ENCODE peak calls at places on chromosomes 3 and 15, in four cellular contexts. B, N, G and S are unnamed samples.

GRCh38 chr15:50067254-50067653 is 51.8 kb downstream of the ATP8B4 start:
- DNase-seq in B (no peak), N (no peak), G (no peak), S (no peak)

GRCh38 chr3:101936419-101937331 is 87.4 kb downstream of the NFKBIZ start:
- DNase-seq in B (peak), N (peak), G (no peak), S (no peak)

GRCh38 chr15:80984856-80985255 is 4.8 kb downstream of the MESD start:
- DNase-seq in B (no peak), N (no peak), G (no peak), S (no peak)

GRCh38 chr3:30227571-30228301 is 378.7 kb upstream of the TGFBR2 start:
- DNase-seq in B (peak), N (peak), G (no peak), S (no peak)

GRCh38 chr3:127135241-127136023 is 57.5 kb upstream of the PRR23E start:
- DNase-seq in B (peak), N (no peak), G (peak), S (peak)

GRCh38 chr15:75928680-75929608 is 25.3 kb downstream of the FBXO22 start:
- DNase-seq in B (peak), N (no peak), G (peak), S (peak)

GRCh38 chr15:99054025-99054387 is 46.4 kb upstream of the PGPEP1L start:
- DNase-seq in B (no peak), N (no peak), G (no peak), S (no peak)

GRCh38 chr3:108472011-108472591 is 38.3 kb downstream of the MYH15 start:
- DNase-seq in B (peak), N (peak), G (no peak), S (peak)

GRCh38 chr3:32816439-32817194 is 1.2 kb upstream of the TRIM71 start:
- DNase-seq in B (no peak), N (no peak), G (peak), S (no peak)

GRCh38 chr3:39170461-39170860 is 17.1 kb upstream of the CSRNP1 start:
- DNase-seq in B (no peak), N (no peak), G (no peak), S (no peak)

GRCh38 chr15:86231864-86232801 is 152.5 kb downstream of the AGBL1 start:
- DNase-seq in B (peak), N (peak), G (peak), S (peak)

GRCh38 chr3:157103280-157103679 is 56.7 kb downstream of the CCNL1 start:
- DNase-seq in B (no peak), N (no peak), G (no peak), S (no peak)

GRCh38 chr3:128804017-128804816 is 75.2 kb upstream of the ACAD9 start:
- DNase-seq in B (peak), N (no peak), G (no peak), S (no peak)

GRCh38 chr3:126923423-126923822 is 59.5 kb upstream of the PLXNA1 start:
- DNase-seq in B (no peak), N (no peak), G (no peak), S (no peak)

GRCh38 chr15:98734472-98735284 is 86.3 kb downstream of the IGF1R start:
- DNase-seq in B (peak), N (no peak), G (peak), S (no peak)

GRCh38 chr3:184656430-184656990 is 55.4 kb downstream of the MAGEF1 start:
- DNase-seq in B (no peak), N (no peak), G (no peak), S (no peak)

GRCh38 chr3:100297784-100298183 is 36.8 kb upstream of the NIT2 start:
- DNase-seq in B (no peak), N (peak), G (no peak), S (no peak)

GRCh38 chr3:12501360-12502020 is 17.2 kb downstream of the TSEN2 start:
- DNase-seq in B (peak), N (peak), G (no peak), S (no peak)

GRCh38 chr3:165464736-165465135 is 268.6 kb upstream of the SLITRK3 start:
- DNase-seq in B (peak), N (peak), G (no peak), S (no peak)

GRCh38 chr3:143002083-143002712 is 828 bp downstream of the U2SURP start:
- DNase-seq in B (peak), N (peak), G (no peak), S (no peak)

GRCh38 chr15:73717206-73717605 is 33.0 kb downstream of the CD276 start:
- DNase-seq in B (no peak), N (no peak), G (no peak), S (no peak)

GRCh38 chr3:69929019-69929418 is 70.5 kb upstream of the SAMMSON start:
- DNase-seq in B (no peak), N (no peak), G (no peak), S (no peak)

GRCh38 chr15:62935300-62936081 is 107.1 kb upstream of the TPM1 start:
- DNase-seq in B (no peak), N (no peak), G (no peak), S (no peak)

GRCh38 chr3:15439476-15439875 is 12.1 kb downstream of the EAF1 start:
- DNase-seq in B (peak), N (no peak), G (no peak), S (no peak)

GRCh38 chr15:40990789-40991188 is 37.5 kb downstream of the CHAC1 start:
- DNase-seq in B (no peak), N (no peak), G (no peak), S (no peak)

GRCh38 chr3:62277470-62277869 is 95.9 kb downstream of the FEZF2 start:
- DNase-seq in B (no peak), N (no peak), G (no peak), S (no peak)

GRCh38 chr15:95698971-95699370 is 631.5 kb upstream of the NR2F2 start:
- DNase-seq in B (no peak), N (no peak), G (no peak), S (no peak)

GRCh38 chr3:167983583-167983982 is 112.1 kb downstream of the GOLIM4 start:
- DNase-seq in B (no peak), N (no peak), G (no peak), S (no peak)

GRCh38 chr3:195059471-195060216 is 211.3 kb downstream of the XXYLT1 start:
- DNase-seq in B (no peak), N (no peak), G (no peak), S (no peak)

GRCh38 chr15:89104172-89104564 is 15.9 kb downstream of the ABHD2 start:
- DNase-seq in B (peak), N (no peak), G (no peak), S (no peak)

GRCh38 chr3:28243424-28244106 is 2.1 kb downstream of the CMC1 start:
- DNase-seq in B (no peak), N (no peak), G (no peak), S (no peak)

GRCh38 chr15:29382862-29383261 is 113.2 kb upstream of the NSMCE3 start:
- DNase-seq in B (no peak), N (no peak), G (no peak), S (no peak)

GRCh38 chr15:66907826-66908502 is 157.4 kb upstream of the SMAD3 start:
- DNase-seq in B (peak), N (no peak), G (no peak), S (no peak)

DNA sequence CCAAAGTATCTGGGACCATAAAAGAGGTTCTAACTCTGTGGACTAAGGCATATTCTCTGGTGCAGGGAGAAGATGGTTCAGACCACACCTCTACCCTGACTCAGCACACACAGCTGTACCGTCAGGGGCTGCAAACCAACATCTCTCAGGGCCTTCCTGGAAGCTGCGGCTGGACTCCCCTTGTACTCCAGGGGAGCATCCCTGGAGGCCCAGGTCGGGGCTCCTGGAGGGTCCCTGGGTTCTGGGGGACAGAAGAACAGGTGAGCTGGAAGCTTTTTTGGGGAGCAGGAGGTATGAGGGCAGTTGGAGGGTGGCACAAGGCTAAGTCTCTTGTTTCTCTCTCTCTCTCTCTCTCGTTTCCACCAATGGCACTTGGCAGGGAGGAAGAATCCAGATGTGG is 60.5 kb downstream of the LINGO1 start:
- DNase-seq in B (no peak), N (no peak), G (no peak), S (no peak)
- TF ChIP-seq CTCF in B (no peak), N (no peak), G (no peak), S (no peak)

DNA sequence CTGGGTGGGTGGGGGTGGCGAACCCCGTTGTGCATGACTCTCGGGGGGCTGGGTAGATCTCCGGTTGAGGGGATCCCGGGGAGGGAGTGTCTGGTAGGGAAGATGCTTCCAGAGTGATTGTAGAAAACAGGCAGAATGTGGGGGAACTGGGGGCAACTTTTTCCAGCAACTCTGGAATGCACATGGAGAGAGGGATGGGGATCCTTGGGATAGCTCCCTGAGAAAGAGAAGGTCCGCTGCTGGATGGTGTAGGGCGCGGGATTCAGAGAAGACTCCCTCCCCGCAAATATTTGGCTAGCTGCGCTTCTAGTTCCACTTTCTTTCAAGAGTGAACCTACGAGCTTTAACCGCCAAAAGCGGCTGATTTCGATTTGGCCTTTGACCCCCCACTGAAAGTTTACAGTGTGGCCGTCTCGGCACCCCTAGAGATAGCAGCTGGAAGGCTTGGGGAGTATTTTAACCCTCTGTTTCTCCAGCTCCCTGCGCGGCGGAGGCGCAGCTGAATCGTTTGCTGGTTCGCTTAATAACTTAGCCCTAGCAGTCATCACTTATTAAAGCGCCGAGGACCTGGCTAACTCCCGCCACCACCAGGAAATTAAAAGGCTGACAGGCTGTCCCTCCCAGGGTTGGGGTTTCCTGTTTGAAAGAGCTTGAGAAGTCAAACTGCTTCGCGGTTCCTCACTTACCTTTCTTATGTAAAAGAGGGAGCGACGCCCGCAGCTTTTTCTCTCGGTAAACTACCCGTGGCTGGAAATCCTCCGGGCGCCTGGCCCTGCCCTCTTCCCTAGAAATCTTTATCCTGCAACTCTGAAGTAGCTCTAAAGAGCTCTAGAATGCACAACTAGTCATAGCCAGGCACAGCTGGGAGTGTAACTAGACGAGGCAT is 1.2 kb downstream of the PHLDB2 start:
- DNase-seq in B (peak), N (peak), G (peak), S (peak)
- TF ChIP-seq CTCF in B (peak), N (peak), G (peak), S (peak)

DNA sequence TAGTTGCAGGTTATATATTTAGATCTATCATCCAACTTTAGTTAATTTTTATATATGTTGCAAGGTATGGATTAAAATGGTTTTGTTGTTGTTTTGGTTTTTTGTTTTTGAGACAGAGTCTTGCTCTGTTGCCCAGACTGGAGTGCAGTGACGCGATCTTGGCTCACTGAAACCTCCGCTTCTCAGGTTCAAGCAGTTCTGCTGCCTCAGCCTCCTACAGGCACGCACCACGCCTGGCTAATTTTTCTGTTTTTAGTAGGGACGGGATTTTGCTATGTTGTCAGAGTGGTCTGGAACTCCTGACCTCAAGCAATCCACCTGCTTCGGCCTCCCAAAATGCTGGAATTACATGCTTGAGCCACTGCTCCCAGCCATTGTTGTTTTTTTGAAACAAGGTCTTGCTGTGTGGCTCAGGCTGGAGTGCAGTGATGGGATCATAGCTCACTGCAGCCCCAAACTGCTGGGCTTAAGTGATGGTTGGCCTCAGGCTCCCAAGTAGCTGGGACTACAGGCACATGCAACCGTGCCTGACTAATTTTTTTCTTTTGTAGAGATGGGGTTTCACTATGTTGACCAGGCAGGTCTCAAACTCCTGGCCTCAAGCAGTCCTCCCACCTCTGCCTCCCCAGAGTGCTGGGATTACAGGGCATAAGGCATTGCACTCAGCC is 92.0 kb downstream of the ZNF609 start:
- DNase-seq in B (no peak), N (no peak), G (peak), S (no peak)
- TF ChIP-seq CTCF in B (no peak), N (no peak), G (no peak), S (no peak)

GRCh38 chr3:5231067-5231466 is 43.6 kb downstream of the EDEM1 start:
- DNase-seq in B (no peak), N (no peak), G (no peak), S (no peak)

GRCh38 chr3:5235655-5236054 is 48.1 kb downstream of the EDEM1 start:
- DNase-seq in B (no peak), N (no peak), G (no peak), S (no peak)

GRCh38 chr3:5233026-5233425 is 45.5 kb downstream of the EDEM1 start:
- DNase-seq in B (no peak), N (no peak), G (no peak), S (no peak)

GRCh38 chr3:5231536-5231935 is 44.0 kb downstream of the EDEM1 start:
- DNase-seq in B (no peak), N (no peak), G (no peak), S (no peak)

DNA sequence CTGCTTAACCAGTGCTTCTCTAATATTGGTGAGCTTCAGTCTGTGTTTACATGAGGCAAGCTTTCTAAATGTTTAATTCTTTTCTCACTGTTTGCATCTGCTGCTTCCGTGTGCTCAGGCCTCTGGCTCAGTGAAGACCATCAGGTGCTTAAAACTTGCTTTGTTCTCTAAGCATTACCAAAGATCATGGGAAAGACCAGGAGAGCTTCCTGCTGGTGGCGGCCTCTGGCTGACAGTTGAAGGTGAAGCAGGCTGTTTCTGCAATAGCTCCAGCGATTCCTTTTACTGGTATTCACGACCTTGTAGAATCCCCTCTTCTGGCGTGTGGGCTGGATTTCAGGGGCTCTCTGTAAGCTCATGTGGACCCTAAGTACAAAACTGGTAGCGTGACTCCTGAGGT is 45.1 kb downstream of the EDEM1 start:
- DNase-seq in B (no peak), N (no peak), G (no peak), S (no peak)
- TF ChIP-seq CTCF in B (peak), N (peak), G (no peak), S (peak)

GRCh38 chr15:64426845-64427465 is 33.4 kb upstream of the ZNF609 start:
- DNase-seq in B (peak), N (no peak), G (no peak), S (peak)
- TF ChIP-seq CTCF in B (no peak), N (peak), G (no peak), S (no peak)

GRCh38 chr3:110165344-110165743 is 828.0 kb upstream of the DPPA4 start:
- DNase-seq in B (no peak), N (no peak), G (no peak), S (no peak)
- TF ChIP-seq CTCF in B (no peak), N (no peak), G (no peak), S (no peak)